ENCODE peak calls at places on chromosomes 3 and 15, in four cellular contexts. W is right lobe of liver; Z is CD8-positive, alpha-beta T cell; V is BE2C. G is an unnamed sample. For H3K36me3 and H3K9me3, the result is how much of the 10 kb centered on the place peaks cover.

GRCh38 chr3:31979006-31979697 is 1.9 kb downstream of the OSBPL10 start:
- DNase-seq in W (no peak), Z (no peak), V (no peak), G (no peak)

GRCh38 chr3:167030059-167030458 is 350.0 kb downstream of the ZBBX start:
- DNase-seq in W (no peak), Z (no peak), V (no peak), G (no peak)

GRCh38 chr3:15887261-15887660 is 89.5 kb upstream of the ANKRD28 start:
- DNase-seq in W (no peak), Z (no peak), V (no peak), G (no peak)

GRCh38 chr15:81492303-81492702 is 118.3 kb upstream of the TMC3 start:
- DNase-seq in W (no peak), Z (no peak), V (no peak), G (no peak)

GRCh38 chr3:64144241-64144900 is 80.9 kb downstream of the PRICKLE2 start:
- DNase-seq in W (no peak), Z (no peak), V (no peak), G (no peak)

GRCh38 chr15:90219421-90220141 is 14.2 kb downstream of the CIB1 start:
- DNase-seq in W (no peak), Z (peak), V (peak), G (no peak)

GRCh38 chr3:182710557-182711157 is 82.6 kb upstream of the ATP11B start:
- DNase-seq in W (no peak), Z (no peak), V (no peak), G (no peak)

GRCh38 chr3:113241292-113242033 is 30.1 kb downstream of the BOC start:
- DNase-seq in W (no peak), Z (no peak), V (peak), G (no peak)

GRCh38 chr3:17473761-17474160 is 268.7 kb downstream of the TBC1D5 start:
- DNase-seq in W (no peak), Z (no peak), V (no peak), G (no peak)

GRCh38 chr3:11507719-11508118 is 136.0 kb downstream of the VGLL4 start:
- DNase-seq in W (no peak), Z (no peak), V (no peak), G (no peak)

GRCh38 chr15:96564546-96564945 is 234.0 kb downstream of the NR2F2 start:
- DNase-seq in W (no peak), Z (no peak), V (no peak), G (no peak)

GRCh38 chr3:37575284-37575683 is 286.4 kb upstream of the CTDSPL start:
- DNase-seq in W (no peak), Z (no peak), V (no peak), G (no peak)

GRCh38 chr3:151156618-151157216 is 46.3 kb downstream of the GPR171 start:
- DNase-seq in W (no peak), Z (no peak), V (peak), G (no peak)

GRCh38 chr15:48052871-48053383 is 67.9 kb upstream of the SLC24A5 start:
- DNase-seq in W (no peak), Z (no peak), V (no peak), G (no peak)

GRCh38 chr3:3110299-3110630 is at the start of gene IL5RA:
- DNase-seq in W (no peak), Z (no peak), V (no peak), G (no peak)

GRCh38 chr3:14152233-14152962 is 26.0 kb downstream of the XPC start:
- DNase-seq in W (no peak), Z (no peak), V (no peak), G (no peak)

GRCh38 chr15:63968122-63968524 is 78.2 kb downstream of the DAPK2 start:
- DNase-seq in W (peak), Z (no peak), V (no peak), G (no peak)

GRCh38 chr3:57961828-57962447 is 46.3 kb upstream of the FLNB start:
- DNase-seq in W (no peak), Z (no peak), V (no peak), G (no peak)

GRCh38 chr15:69194854-69195253 is 34.4 kb downstream of the GLCE start:
- DNase-seq in W (no peak), Z (no peak), V (no peak), G (no peak)

GRCh38 chr3:193884652-193885051 is 251.3 kb upstream of the HES1 start:
- DNase-seq in W (no peak), Z (no peak), V (no peak), G (no peak)

GRCh38 chr3:104031598-104031997 is 1335.1 kb upstream of the ALCAM start:
- DNase-seq in W (no peak), Z (no peak), V (no peak), G (no peak)

GRCh38 chr3:94176886-94177285 is 114.0 kb downstream of the NSUN3 start:
- DNase-seq in W (no peak), Z (no peak), V (no peak), G (no peak)

GRCh38 chr15:70741677-70742293 is 21.6 kb downstream of the UACA start:
- DNase-seq in W (no peak), Z (no peak), V (no peak), G (no peak)

GRCh38 chr3:184448321-184449160 is 68.7 kb downstream of the CHRD start:
- DNase-seq in W (no peak), Z (no peak), V (no peak), G (peak)

GRCh38 chr3:139574026-139574947 is 34.7 kb upstream of the RBP1 start:
- DNase-seq in W (peak), Z (no peak), V (peak), G (peak)

GRCh38 chr3:194056731-194057415 is 79.1 kb upstream of the HES1 start:
- DNase-seq in W (no peak), Z (no peak), V (no peak), G (no peak)

GRCh38 chr15:62708470-62708869 is 334.1 kb upstream of the TPM1 start:
- DNase-seq in W (no peak), Z (no peak), V (no peak), G (no peak)

GRCh38 chr15:62711691-62712454 is 330.7 kb upstream of the TPM1 start:
- DNase-seq in W (no peak), Z (no peak), V (no peak), G (no peak)

GRCh38 chr15:62709261-62709660 is 333.3 kb upstream of the TPM1 start:
- DNase-seq in W (no peak), Z (no peak), V (no peak), G (no peak)

GRCh38 chr15:62706361-62706760 is 336.2 kb upstream of the TPM1 start:
- DNase-seq in W (no peak), Z (no peak), V (no peak), G (no peak)
- H3K36me3 ChIP-seq in W (under half), Z (under half), V (under half), G (under half)

GRCh38 chr3:189298469-189299375 is 127.0 kb downstream of the TPRG1 start:
- DNase-seq in W (no peak), Z (no peak), V (no peak), G (no peak)
- H3K9me3 ChIP-seq in W (under half), Z (under half), V (under half), G (under half)

GRCh38 chr15:50590288-50590687 is 43.8 kb upstream of the USP50 start:
- DNase-seq in W (no peak), Z (no peak), V (no peak), G (no peak)
- H3K36me3 ChIP-seq in W (half or more), Z (under half), V (half or more), G (under half)

DNA sequence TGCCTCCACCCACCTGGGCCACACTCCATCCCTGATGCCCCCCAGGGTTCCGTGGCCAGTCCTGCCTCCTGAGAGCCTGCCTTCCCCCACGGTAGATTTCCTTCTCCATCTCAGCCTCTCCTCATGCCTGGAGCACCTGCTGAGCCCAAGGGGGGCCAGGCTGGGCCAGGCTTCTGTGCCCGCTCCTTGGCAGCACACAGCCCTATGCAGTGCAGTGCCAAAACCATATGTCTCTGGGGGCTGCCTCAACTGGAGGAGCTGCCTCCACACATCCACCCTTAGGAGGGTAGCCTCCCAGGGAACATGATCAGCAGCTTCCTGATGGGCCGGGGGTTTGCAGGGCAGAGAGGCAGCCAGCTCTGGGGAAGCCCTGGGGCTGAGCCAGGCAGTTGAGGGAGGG is 24.6 kb upstream of the GATA2 start:
- DNase-seq in W (no peak), Z (no peak), V (no peak), G (no peak)
- H3K9me3 ChIP-seq in W (under half), Z (under half), V (under half), G (under half)

GRCh38 chr3:177262396-177262795 is 65.1 kb upstream of the TBL1XR1 start:
- DNase-seq in W (no peak), Z (no peak), V (no peak), G (no peak)

GRCh38 chr3:177263615-177264365 is 66.5 kb upstream of the TBL1XR1 start:
- DNase-seq in W (no peak), Z (no peak), V (no peak), G (no peak)
- H3K36me3 ChIP-seq in W (under half), Z (under half), V (under half), G (under half)

DNA sequence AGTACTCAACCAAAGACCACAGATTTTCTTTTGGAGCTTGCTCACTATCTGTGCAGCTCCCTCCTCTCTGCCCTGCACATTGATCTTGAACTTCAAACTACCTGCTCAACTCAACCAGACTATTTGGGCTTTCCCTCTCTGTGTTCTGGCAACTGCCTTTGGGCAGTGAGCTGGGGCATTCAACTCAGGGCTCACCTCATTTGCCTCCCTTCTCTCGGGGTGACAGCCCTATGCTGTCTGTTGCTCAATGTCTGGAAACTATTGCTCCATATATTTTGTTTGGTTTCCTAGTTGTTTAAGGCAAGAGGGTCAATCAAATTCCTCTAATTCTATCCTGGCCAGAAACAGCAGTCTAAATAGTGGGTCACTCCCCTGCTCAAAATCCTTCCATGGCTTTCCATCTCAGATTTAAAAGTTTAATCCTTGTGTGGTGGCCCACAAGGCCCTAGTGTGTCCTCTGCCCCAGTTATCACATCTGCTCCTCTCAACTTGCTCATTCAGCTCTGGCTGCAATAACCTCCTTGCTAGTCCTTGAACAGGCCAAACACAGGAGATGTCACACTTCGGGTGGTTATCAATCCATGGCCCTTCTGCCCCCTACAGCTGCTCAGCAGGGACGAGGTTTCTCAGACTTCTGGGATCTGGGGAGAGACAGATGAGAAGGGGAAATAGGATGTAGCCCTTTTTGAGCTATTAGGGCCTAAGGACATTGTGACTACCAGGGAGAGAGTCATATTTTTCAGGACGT is 67.8 kb downstream of the SNRK start:
- DNase-seq in W (peak), Z (no peak), V (no peak), G (no peak)
- H3K9me3 ChIP-seq in W (under half), Z (under half), V (under half), G (under half)

DNA sequence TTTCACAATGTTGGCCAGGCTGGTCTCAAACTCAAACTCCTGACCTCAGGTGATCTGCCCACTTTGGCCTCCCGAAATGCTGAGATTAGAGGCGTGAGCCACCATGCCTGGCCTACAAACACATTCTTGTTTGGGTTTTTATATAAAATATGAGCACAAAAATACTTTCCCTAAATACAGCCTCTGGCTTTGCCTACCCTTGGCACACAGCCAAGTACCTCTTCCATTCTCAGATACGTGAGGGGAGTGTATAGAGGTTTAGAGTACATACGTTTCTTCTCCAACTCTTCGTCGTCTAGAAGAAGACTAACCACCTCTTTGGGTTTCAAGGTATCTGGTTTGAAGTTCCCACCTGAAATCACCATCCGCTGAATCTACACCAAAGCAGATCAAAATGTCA is 33.5 kb downstream of the CHAC1 start:
- DNase-seq in W (no peak), Z (no peak), V (no peak), G (no peak)
- H3K36me3 ChIP-seq in W (half or more), Z (half or more), V (half or more), G (under half)

GRCh38 chr3:1513662-1514061 is 420.8 kb downstream of the CNTN6 start:
- DNase-seq in W (no peak), Z (no peak), V (no peak), G (no peak)
- H3K9me3 ChIP-seq in W (under half), Z (under half), V (under half), G (under half)

DNA sequence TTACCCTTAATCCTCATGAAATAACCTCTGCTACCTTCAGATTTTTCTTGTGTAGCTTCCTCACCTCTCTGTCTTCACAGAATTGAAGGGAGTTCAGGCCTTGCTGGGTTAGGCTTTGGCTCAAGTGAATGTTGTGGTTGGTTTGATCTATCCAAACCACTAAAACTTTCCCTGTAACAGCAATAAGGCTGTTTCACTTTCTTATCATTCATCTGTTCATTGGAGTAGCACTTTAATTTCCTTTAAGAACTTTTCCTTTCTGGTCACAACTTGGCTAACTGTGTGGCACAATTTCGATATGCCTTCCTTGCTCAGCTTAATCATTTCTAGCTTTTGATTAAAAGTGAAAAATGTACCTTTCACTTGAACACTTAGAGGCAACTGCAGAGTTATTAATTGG is 129.8 kb downstream of the NR1I2 start:
- DNase-seq in W (no peak), Z (no peak), V (no peak), G (no peak)
- H3K36me3 ChIP-seq in W (under half), Z (under half), V (under half), G (under half)

DNA sequence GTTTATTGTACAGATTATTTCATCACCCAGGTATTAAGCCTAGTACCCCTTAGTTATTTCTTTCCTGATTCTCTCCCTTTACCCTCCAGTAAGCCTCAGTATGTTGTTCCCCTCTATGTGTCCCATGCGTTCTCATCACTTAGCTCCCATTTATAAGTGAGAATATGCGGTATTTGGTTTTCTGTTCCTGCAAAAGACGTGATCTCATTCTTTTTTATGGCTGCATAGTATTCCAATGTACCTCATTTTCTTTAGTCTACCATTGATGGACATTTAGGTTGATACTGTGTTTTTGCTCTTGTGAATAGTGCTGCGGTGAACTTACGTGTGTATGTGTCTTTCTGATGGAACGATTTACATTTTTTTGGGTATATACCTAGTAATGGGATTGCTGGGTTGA is 36.7 kb downstream of the CEP63 start:
- DNase-seq in W (no peak), Z (no peak), V (no peak), G (no peak)
- H3K9me3 ChIP-seq in W (under half), Z (under half), V (under half), G (under half)

G was measured in lung.